ENCODE peak calls at places on chromosomes 6 and 20, in seven cellular contexts. G, I, X, A, Y, O and U are unnamed samples.

GRCh38 chr6:138036111-138036510 is 71.1 kb downstream of the PERP start:
- DNase-seq in G (no peak), I (no peak), X (no peak), A (peak; percentile 91), Y (no peak), O (no peak), U (no peak)

GRCh38 chr6:84953401-84953800 is 189.0 kb upstream of the TBX18 start:
- DNase-seq in G (no peak), I (peak; percentile 24), X (no peak), A (no peak), Y (no peak), O (no peak), U (no peak)

GRCh38 chr20:17995967-17996819 is 27.4 kb downstream of the MGME1 start:
- DNase-seq in G (peak; percentile 78), I (peak; percentile 88), X (peak; percentile 74), A (peak; percentile 55), Y (peak; percentile 75), O (peak; percentile 52), U (peak; percentile 55)

GRCh38 chr6:36829919-36830544 is 9.2 kb downstream of the CPNE5 start:
- DNase-seq in G (peak; percentile 69), I (no peak), X (peak; percentile 22), A (no peak), Y (no peak), O (no peak), U (no peak)

GRCh38 chr20:58407966-58408557 is 19.0 kb downstream of the VAPB start:
- DNase-seq in G (no peak), I (peak; percentile 17), X (no peak), A (no peak), Y (no peak), O (no peak), U (no peak)

GRCh38 chr6:132130530-132131298 is 179.5 kb upstream of the CCN2 start:
- DNase-seq in G (peak; percentile 85), I (peak; percentile 77), X (peak; percentile 68), A (no peak), Y (no peak), O (no peak), U (no peak)

GRCh38 chr20:51529027-51529749 is 13.3 kb downstream of the NFATC2 start:
- DNase-seq in G (peak; percentile 60), I (peak; percentile 13), X (peak; percentile 74), A (no peak), Y (no peak), O (peak; percentile 46), U (no peak)

GRCh38 chr6:37140145-37140544 is 29.8 kb upstream of the PIM1 start:
- DNase-seq in G (no peak), I (no peak), X (no peak), A (no peak), Y (no peak), O (no peak), U (no peak)

GRCh38 chr6:33592595-33593413 is 12.7 kb upstream of the BAK1 start:
- DNase-seq in G (no peak), I (no peak), X (no peak), A (no peak), Y (no peak), O (peak; percentile 58), U (peak; percentile 68)

GRCh38 chr6:72857791-72858190 is 235.9 kb downstream of the KCNQ5 start:
- DNase-seq in G (peak; percentile 42), I (peak; percentile 42), X (peak; percentile 59), A (peak; percentile 10), Y (no peak), O (no peak), U (no peak)

GRCh38 chr20:38139919-38140753 is 24.9 kb downstream of the TGM2 start:
- DNase-seq in G (peak; percentile 42), I (no peak), X (no peak), A (no peak), Y (peak; percentile 84), O (no peak), U (no peak)

GRCh38 chr6:12601881-12602280 is 114.7 kb upstream of the PHACTR1 start:
- DNase-seq in G (no peak), I (peak; percentile 34), X (no peak), A (no peak), Y (no peak), O (no peak), U (no peak)

GRCh38 chr20:29318871-29319461 is 1938.5 kb upstream of the DEFB115 start:
- DNase-seq in G (no peak), I (no peak), X (no peak), A (no peak), Y (no peak), O (no peak), U (no peak)

GRCh38 chr20:57708694-57709673 is 831 bp downstream of the PMEPA1 start:
- DNase-seq in G (no peak), I (peak; percentile 72), X (peak; percentile 19), A (no peak), Y (peak; percentile 82), O (no peak), U (peak; percentile 37)

GRCh38 chr6:40755046-40755681 is 168.0 kb upstream of the LRFN2 start:
- DNase-seq in G (peak; percentile 49), I (peak; percentile 87), X (peak; percentile 56), A (no peak), Y (peak; percentile 29), O (no peak), U (peak; percentile 11)
- H3K9ac ChIP-seq in G (no peak overlapping the region), I (peak overlapping the region; percentile 35), X (no peak overlapping the region), A (no peak overlapping the region), Y (no peak overlapping the region), O (no peak overlapping the region), U (no peak overlapping the region)

DNA sequence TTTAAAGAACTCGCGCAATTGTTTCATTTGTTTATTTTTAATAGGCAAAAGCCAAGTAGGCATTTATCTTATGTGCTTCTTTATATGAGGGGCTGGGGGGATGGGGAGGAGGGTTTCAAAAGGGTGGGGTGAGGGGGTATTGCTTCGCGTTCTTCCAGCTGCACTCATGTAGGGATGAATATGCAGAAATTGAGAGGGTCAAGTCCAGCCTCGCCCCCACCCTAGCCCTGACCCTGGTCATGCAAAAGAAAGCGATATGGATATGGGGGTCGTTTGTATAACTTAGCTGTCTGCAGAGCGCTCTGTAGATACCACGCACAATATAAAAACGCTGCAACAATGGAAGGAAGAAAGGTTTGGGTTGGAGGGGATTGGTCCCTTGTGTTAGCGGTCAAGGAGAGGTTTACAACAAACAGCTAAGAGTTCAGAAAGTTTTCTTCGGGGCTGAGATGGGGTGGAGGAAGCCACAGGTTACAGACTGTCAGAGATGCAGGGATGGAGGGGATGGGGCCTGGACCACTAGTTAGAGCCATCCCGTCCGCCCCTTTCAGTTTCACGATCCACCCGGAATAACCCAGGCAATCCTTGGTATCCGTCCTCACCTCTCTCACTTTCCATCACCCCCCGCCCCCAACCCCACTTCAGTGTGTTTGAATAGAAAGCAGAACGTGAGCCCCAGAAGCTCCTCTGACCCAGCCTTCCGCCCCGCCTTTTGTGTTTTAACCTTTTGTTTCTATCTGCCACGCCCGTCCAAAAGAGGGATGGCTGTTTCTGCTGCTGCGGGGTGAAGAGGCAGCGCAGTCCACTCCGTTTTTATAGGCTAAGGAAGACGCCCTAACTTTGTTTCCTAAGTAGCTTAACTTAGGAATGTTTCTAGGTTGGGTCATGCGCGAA is 73.5 kb downstream of the SOX4 start:
- DNase-seq in G (peak; percentile 17), I (no peak), X (no peak), A (no peak), Y (peak; percentile 71), O (no peak), U (peak; percentile 87)
- H3K4me2 ChIP-seq in G (peak overlapping the region; percentile 88), I (no peak overlapping the region), X (peak overlapping the region; percentile 82), A (peak overlapping the region; percentile 62), Y (peak overlapping the region; percentile 89), O (no peak overlapping the region), U (peak overlapping the region; percentile 93)

GRCh38 chr20:54063580-54063979 is 6.8 kb downstream of the BCAS1 start:
- DNase-seq in G (no peak), I (no peak), X (no peak), A (no peak), Y (no peak), O (no peak), U (no peak)
- H2AFZ ChIP-seq in G (no peak overlapping the region), I (no peak overlapping the region), X (no peak overlapping the region), A (no peak overlapping the region), Y (no peak overlapping the region), O (no peak overlapping the region), U (no peak overlapping the region)

DNA sequence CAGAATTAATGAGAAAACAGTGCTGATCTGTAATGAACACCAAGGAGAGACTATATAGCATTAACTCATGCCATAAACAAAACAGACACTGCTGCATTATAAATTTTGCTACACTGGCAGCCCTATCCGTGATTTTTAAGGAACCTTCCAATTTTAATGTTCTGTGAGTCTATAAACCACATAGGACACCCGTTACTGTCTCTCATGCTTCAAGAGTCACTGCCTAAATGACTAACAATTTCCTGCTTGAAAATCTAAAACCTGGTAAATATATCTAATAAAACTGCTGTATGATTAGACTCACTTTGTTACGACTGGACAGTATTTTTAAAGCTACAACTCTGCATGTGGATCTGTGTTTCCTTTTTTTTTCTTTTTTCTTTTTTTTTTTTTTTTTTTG is 8.7 kb downstream of the CHD6 start:
- DNase-seq in G (no peak), I (no peak), X (no peak), A (no peak), Y (no peak), O (no peak), U (no peak)
- H3K9ac ChIP-seq in G (no peak overlapping the region), I (no peak overlapping the region), X (no peak overlapping the region), A (no peak overlapping the region), Y (no peak overlapping the region), O (no peak overlapping the region), U (no peak overlapping the region)

GRCh38 chr6:166640342-166641043 is 13.4 kb upstream of the RPS6KA2 start:
- DNase-seq in G (no peak), I (no peak), X (no peak), A (peak; percentile 44), Y (no peak), O (no peak), U (no peak)
- H3K4me2 ChIP-seq in G (no peak overlapping the region), I (peak overlapping the region; percentile 61), X (peak overlapping the region; percentile 57), A (peak overlapping the region; percentile 51), Y (no peak overlapping the region), O (no peak overlapping the region), U (no peak overlapping the region)